ENCODE peak calls at places on chromosome 21, in six cellular contexts. N is adrenal gland; Y is testis; Z is hepatocyte; E is esophagus squamous epithelium; U is CD4-positive, alpha-beta T cell. D is an unnamed sample.

GRCh38 chr21:38631676-38632075 is 133.4 kb upstream of the ERG start:
- DNase-seq in Z (no peak), U (no peak), N (no peak), E (no peak), Y (no peak), D (no peak)

GRCh38 chr21:36395353-36396111 is 10.3 kb downstream of the CHAF1B start:
- DNase-seq in E (no peak), Z (no peak), N (no peak), U (no peak), Y (no peak), D (no peak)

GRCh38 chr21:31293986-31294385 is 50.1 kb downstream of the TIAM1 start:
- DNase-seq in Y (no peak), N (no peak), Z (peak; percentile 40), E (no peak), U (no peak), D (peak; percentile 85)

GRCh38 chr21:34667761-34668160 is 1.0 kb upstream of the CLIC6 start:
- DNase-seq in U (no peak), Y (no peak), Z (no peak), N (no peak), E (no peak), D (no peak)

GRCh38 chr21:16976132-16976666 is 536.6 kb upstream of the CXADR start:
- DNase-seq in Z (no peak), Y (no peak), U (no peak), N (no peak), E (no peak), D (no peak)

GRCh38 chr21:15604424-15604823 is 125.4 kb upstream of the USP25 start:
- DNase-seq in U (no peak), Y (no peak), Z (no peak), E (no peak), N (no peak), D (peak; percentile 92)

GRCh38 chr21:34835526-34835925 is 166.7 kb downstream of the CLIC6 start:
- DNase-seq in Z (no peak), N (peak; percentile 73), U (no peak), E (no peak), Y (peak; percentile 21), D (no peak)

GRCh38 chr21:33278736-33279135 is 12.6 kb downstream of the IL10RB start:
- DNase-seq in Z (no peak), Y (no peak), N (no peak), U (no peak), E (no peak), D (no peak)

GRCh38 chr21:16768096-16768495 is 744.7 kb upstream of the CXADR start:
- DNase-seq in Z (no peak), E (no peak), U (no peak), N (no peak), Y (no peak), D (no peak)

GRCh38 chr21:29342394-29342957 is 43.8 kb downstream of the BACH1 start:
- DNase-seq in U (no peak), Y (no peak), Z (no peak), E (no peak), N (peak; percentile 33), D (peak; percentile 96)
- TF ChIP-seq CTCF in U (no peak), Y (no peak), Z (no peak), E (no peak), N (no peak), D (peak; percentile 22)

DNA sequence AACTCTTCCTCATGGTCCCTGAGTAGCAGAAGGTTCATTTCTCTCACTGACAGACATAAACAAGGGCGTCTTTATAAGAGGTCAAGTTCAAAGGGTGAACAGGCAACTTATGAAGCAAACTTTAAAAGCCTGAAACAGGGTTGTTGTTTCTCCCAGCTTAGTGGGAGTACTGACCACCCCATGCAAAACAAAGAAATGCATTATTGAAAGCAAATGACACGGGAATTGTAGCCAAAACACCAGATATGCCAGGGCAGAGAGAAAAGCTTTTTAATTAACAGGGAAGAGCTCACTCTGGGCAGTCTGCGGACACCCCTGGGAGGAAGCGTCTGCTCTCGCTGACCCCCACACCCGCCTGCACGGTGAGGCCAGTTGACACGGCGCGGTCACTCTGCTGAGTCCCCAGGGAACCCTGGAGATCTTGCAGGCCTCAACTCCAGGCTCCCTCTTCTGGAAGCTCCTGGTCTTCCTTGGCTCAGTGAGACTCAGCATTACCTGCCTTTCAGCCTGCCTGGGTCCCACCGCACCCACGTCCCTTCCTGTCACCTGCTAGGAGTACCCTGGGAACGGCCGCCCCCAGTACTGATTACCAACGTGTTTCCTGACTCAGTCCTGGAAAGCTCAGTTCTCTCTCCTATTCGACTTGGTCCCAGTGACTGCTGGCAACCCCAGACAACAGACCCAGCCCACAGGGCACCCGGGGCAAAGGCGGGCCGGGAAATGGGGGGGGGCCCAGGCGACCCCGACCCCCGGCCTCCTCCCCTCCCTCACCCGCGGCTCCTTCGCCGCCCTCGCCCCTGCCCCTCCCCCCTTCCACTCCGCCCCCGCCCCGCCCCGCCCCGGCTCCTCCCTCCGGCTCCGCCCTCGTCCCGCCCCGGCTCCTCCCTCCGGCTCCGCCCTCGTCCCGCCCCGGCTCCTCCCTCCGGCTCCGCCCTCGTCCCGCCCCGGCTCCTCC is 972 bp downstream of the CFAP410 start:
- DNase-seq in N (peak; percentile 76), E (no peak), Y (peak; percentile 72), U (no peak), Z (peak; percentile 86), D (peak; percentile 66)
- TF ChIP-seq CTCF in N (peak; percentile 34), E (peak; percentile 36), Y (peak; percentile 12), U (no peak), Z (peak; percentile 45), D (peak; percentile 53)

GRCh38 chr21:24552491-24552890 is 1054.8 kb downstream of the MRPL39 start:
- DNase-seq in U (no peak), E (no peak), N (no peak), Z (no peak), Y (no peak), D (no peak)
- TF ChIP-seq CTCF in U (no peak), E (no peak), N (no peak), Z (no peak), Y (no peak), D (no peak)

DNA sequence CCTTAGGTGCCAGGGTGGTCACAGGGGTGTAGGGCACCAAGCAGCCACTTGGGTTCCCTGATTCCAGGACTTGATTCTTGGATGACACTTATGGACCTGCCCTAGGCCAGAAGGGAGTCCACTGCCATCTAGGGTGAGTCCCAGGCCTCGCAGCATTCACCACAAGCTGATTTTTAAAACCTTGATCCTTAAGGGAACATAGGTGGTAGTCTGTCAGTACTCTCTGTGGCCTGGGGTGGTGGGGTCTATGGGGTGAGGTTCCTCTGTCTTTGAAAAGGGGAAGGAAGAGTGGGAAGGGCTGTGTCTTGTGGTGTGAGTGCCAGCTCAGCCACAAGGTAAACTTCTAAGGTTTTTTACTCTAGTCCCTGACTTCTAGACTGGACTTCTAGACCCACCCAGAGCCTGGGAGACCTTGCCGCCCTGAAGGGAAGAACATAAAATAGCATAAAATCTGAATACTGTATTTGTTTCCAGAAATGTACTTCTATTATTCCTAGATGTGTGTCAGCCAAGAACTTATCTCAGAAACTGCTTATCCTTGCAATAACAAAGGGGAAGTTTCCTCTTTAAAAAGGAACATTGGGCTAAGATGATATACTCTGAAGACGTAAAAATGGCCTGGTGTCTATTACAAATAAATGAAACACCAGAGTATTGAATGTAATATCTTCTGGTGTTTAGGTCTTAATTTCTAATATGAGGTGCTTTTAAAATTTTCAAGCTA is 757.3 kb downstream of the LTN1 start:
- DNase-seq in Z (no peak), U (no peak), N (no peak), E (no peak), Y (peak; percentile 19), D (no peak)
- TF ChIP-seq CTCF in Z (no peak), U (no peak), N (no peak), E (no peak), Y (no peak), D (peak; percentile 42)

DNA sequence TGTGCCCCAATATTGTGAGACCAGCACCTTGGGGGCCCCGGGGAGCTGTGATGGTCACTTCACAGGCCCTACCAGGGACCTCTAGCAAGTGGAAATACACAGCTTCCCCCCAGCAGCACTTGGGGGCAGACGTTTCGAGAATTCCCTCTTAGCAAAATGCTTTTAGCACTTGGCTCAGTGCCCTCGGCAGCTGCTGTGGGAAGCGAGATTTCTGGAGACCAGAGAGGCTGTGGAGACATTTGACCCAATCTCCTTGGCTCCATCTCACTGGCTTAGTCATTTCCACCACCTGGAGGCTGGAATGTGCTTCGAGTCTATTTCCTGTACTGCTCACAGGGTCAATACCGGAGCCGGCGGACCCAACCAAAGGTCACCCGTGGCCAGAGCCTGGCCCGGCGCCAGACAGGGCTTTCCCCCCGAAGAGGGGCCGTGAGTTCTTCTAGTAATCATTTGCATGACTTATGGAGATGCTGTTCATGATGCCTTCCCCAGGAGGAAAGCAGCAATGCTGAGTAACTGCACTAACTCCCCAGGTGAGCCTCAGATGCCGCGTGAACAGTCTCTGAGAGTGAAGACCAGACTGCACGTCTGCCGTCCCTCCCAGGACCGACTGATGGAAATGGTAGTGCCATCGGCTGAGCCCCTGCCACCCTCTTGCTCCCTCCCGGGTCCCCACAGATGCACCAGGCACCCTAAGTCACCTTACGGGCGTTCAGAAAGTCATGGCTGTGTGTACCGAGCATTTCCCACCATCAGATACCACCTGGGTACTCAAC is 4.4 kb upstream of the C2CD2 start:
- DNase-seq in N (peak; percentile 83), Z (peak; percentile 63), U (no peak), Y (peak; percentile 71), E (no peak), D (peak; percentile 99)
- TF ChIP-seq CTCF in N (no peak), Z (peak; percentile 34), U (no peak), Y (no peak), E (peak; percentile 21), D (peak; percentile 33)